ENCODE peak calls at places on chromosomes 11 and 22, in ten cellular contexts. E is A549, J is pancreas, R is OCI-LY7, K is neuronal stem cell, I is SJSA1, Z is testis, Y is IMR-90, V is A673, X is neural progenitor cell. U is an unnamed sample.

GRCh38 chr11:119525180-119525854 is 102.3 kb upstream of the THY1 start:
- DNase-seq in E (no peak), J (no peak), R (no peak), K (no peak), I (no peak), Z (no peak), Y (no peak), V (no peak), X (no peak), U (no peak)

GRCh38 chr11:120611576-120611975 is 100.0 kb downstream of the GRIK4 start:
- DNase-seq in E (no peak), J (no peak), R (no peak), K (no peak), I (no peak), Z (no peak), Y (no peak), V (no peak), X (no peak), U (no peak)

GRCh38 chr11:75384438-75385080 is 14.8 kb upstream of the RPS3 start:
- DNase-seq in E (peak), J (peak), R (peak), K (peak), I (peak), Z (peak), Y (peak), V (peak), X (peak), U (peak)

GRCh38 chr11:65871811-65872548 is 620 bp downstream of the EFEMP2 start:
- DNase-seq in E (no peak), J (no peak), R (no peak), K (peak), I (peak), Z (no peak), Y (no peak), V (no peak), X (peak), U (no peak)

GRCh38 chr11:17579451-17579850 is 32.4 kb downstream of the OTOG start:
- DNase-seq in E (no peak), J (no peak), R (no peak), K (no peak), I (peak), Z (no peak), Y (no peak), V (no peak), X (no peak), U (no peak)

GRCh38 chr11:84117394-84117793 is 831.2 kb upstream of the CCDC90B start:
- DNase-seq in E (no peak), J (no peak), R (no peak), K (no peak), I (no peak), Z (no peak), Y (peak), V (no peak), X (no peak), U (no peak)

GRCh38 chr22:20013382-20013871 is 3.2 kb downstream of the ARVCF start:
- DNase-seq in E (no peak), J (no peak), R (peak), K (peak), I (peak), Z (peak), Y (peak), V (peak), X (peak), U (peak)

GRCh38 chr11:126348806-126349582 is 6.5 kb upstream of the ST3GAL4 start:
- DNase-seq in E (no peak), J (no peak), R (no peak), K (no peak), I (no peak), Z (no peak), Y (peak), V (no peak), X (no peak), U (peak)

GRCh38 chr22:19527861-19528417 is 3.7 kb upstream of the CLDN5 start:
- DNase-seq in E (no peak), J (no peak), R (no peak), K (no peak), I (no peak), Z (no peak), Y (peak), V (no peak), X (no peak), U (no peak)

GRCh38 chr22:44847892-44848291 is 95.5 kb downstream of the ARHGAP8 start:
- DNase-seq in E (no peak), J (no peak), R (no peak), K (no peak), I (no peak), Z (no peak), Y (no peak), V (no peak), X (no peak), U (no peak)

GRCh38 chr22:33350961-33351360 is 292.8 kb upstream of the SYN3 start:
- DNase-seq in E (no peak), J (no peak), R (no peak), K (no peak), I (no peak), Z (no peak), Y (no peak), V (no peak), X (no peak), U (no peak)

GRCh38 chr11:94809251-94809650 is 41.1 kb downstream of the AMOTL1 start:
- DNase-seq in E (no peak), J (no peak), R (no peak), K (no peak), I (no peak), Z (no peak), Y (peak), V (no peak), X (no peak), U (no peak)

GRCh38 chr22:40498454-40499186 is 128.2 kb downstream of the SGSM3 start:
- DNase-seq in E (peak), J (no peak), R (no peak), K (no peak), I (peak), Z (no peak), Y (peak), V (no peak), X (no peak), U (no peak)

GRCh38 chr22:47898946-47899345 is 1136.5 kb downstream of the TBC1D22A start:
- DNase-seq in E (no peak), J (no peak), R (no peak), K (no peak), I (no peak), Z (no peak), Y (no peak), V (no peak), X (no peak), U (no peak)

GRCh38 chr11:6855971-6856542 is 6.8 kb upstream of the OR10A2 start:
- DNase-seq in E (no peak), J (no peak), R (no peak), K (peak), I (no peak), Z (no peak), Y (peak), V (no peak), X (peak), U (no peak)

GRCh38 chr11:69320756-69321741 is 27.1 kb downstream of the MYEOV start:
- DNase-seq in E (no peak), J (no peak), R (no peak), K (no peak), I (peak), Z (no peak), Y (peak), V (no peak), X (no peak), U (no peak)

GRCh38 chr22:48748113-48748859 is 1079.4 kb downstream of the BRD1 start:
- DNase-seq in E (no peak), J (no peak), R (no peak), K (no peak), I (peak), Z (peak), Y (no peak), V (no peak), X (no peak), U (no peak)

GRCh38 chr22:24180316-24181087 is 785 bp upstream of the SUSD2 start:
- DNase-seq in E (no peak), J (no peak), R (no peak), K (no peak), I (no peak), Z (no peak), Y (no peak), V (no peak), X (no peak), U (no peak)
- H3K27ac ChIP-seq in E (peak), J (no peak), R (no peak), K (no peak), I (no peak), Z (no peak), Y (no peak), V (no peak), X (no peak), U (peak)

DNA sequence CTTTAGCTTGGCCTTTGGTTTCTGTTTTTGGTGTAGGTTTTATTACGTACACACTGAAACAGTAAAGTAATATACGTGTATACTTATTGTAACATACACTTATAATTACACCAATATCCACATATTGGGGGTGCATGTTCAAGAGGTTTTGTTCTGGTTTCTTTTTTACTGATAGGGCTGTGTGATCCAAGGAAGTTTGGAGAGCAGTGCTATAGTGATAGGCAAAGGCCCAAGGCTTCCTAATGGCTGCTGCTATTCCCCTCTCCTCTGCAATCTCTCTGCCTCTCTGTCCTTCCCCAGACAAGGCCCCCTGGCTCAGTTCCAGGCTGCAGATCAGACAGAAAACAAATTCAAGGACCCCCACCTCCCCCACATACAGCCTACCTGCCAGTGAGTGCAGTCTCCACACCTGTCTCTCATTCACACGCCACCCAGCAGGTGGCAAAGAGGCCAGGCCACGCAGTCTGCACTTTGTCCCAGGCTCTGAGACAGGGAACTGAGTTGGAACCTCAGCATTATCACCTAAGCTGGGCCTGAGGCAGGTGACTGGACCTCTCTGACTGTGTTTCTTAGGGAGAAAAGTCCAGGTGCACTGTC is 15.1 kb downstream of the TMEM184B start:
- DNase-seq in E (no peak), J (peak), R (peak), K (no peak), I (no peak), Z (no peak), Y (no peak), V (no peak), X (no peak), U (no peak)
- H3K27ac ChIP-seq in E (no peak), J (peak), R (peak), K (no peak), I (peak), Z (peak), Y (peak), V (no peak), X (peak), U (peak)

GRCh38 chr11:48034926-48035876 is 54.8 kb downstream of the PTPRJ start:
- DNase-seq in E (no peak), J (no peak), R (no peak), K (no peak), I (no peak), Z (no peak), Y (no peak), V (no peak), X (no peak), U (peak)
- H3K27ac ChIP-seq in E (peak), J (no peak), R (no peak), K (no peak), I (no peak), Z (no peak), Y (no peak), V (no peak), X (no peak), U (peak)

GRCh38 chr22:46102159-46102558 is 48.2 kb upstream of the PPARA start:
- DNase-seq in E (no peak), J (no peak), R (no peak), K (no peak), I (no peak), Z (no peak), Y (no peak), V (no peak), X (no peak), U (no peak)
- H3K27ac ChIP-seq in E (peak), J (peak), R (no peak), K (no peak), I (no peak), Z (peak), Y (no peak), V (peak), X (no peak), U (peak)